ENCODE peak calls at places on chromosomes 4 and X, in eight cellular contexts. I is PC-3, U is ovary, P is suprapubic skin, V is neural progenitor cell, E is bronchial epithelial cell, G is AG04450, S is fibroblast of pulmonary artery. Q is an unnamed sample.

GRCh38 chrX:13836575-13836974 is 19.7 kb upstream of the GPM6B start:
- DNase-seq in I (no peak), U (no peak), P (no peak), V (no peak), E (no peak), G (no peak), S (no peak), Q (no peak)

GRCh38 chr4:28225005-28225404 is 1364.4 kb downstream of the STIM2 start:
- DNase-seq in I (peak), U (no peak), P (no peak), V (peak), E (peak), G (no peak), S (peak), Q (peak)

GRCh38 chrX:56800801-56801200 is 71.8 kb downstream of the NBDY start:
- DNase-seq in I (no peak), U (no peak), P (no peak), V (no peak), E (no peak), G (no peak), S (peak), Q (peak)

GRCh38 chr4:40976343-40976742 is 226.6 kb downstream of the NSUN7 start:
- DNase-seq in I (peak), U (peak), P (no peak), V (peak), E (peak), G (peak), S (peak), Q (peak)

GRCh38 chrX:111100191-111100590 is 4.2 kb downstream of the PAK3 start:
- DNase-seq in I (peak), U (peak), P (no peak), V (peak), E (peak), G (no peak), S (peak), Q (peak)

GRCh38 chr4:80678413-80678812 is 342.9 kb downstream of the CFAP299 start:
- DNase-seq in I (no peak), U (no peak), P (no peak), V (no peak), E (peak), G (no peak), S (no peak), Q (no peak)

GRCh38 chr4:168803727-168804126 is 206.3 kb downstream of the CBR4 start:
- DNase-seq in I (no peak), U (no peak), P (no peak), V (peak), E (peak), G (peak), S (peak), Q (no peak)

GRCh38 chr4:8844976-8845690 is 26.5 kb downstream of the HMX1 start:
- DNase-seq in I (no peak), U (no peak), P (peak), V (no peak), E (no peak), G (no peak), S (no peak), Q (no peak)

GRCh38 chrX:25020391-25021131 is 4.8 kb upstream of the ARX start:
- DNase-seq in I (no peak), U (peak), P (no peak), V (peak), E (no peak), G (no peak), S (no peak), Q (peak)

GRCh38 chr4:123386608-123387007 is 10.0 kb upstream of the SPRY1 start:
- DNase-seq in I (no peak), U (no peak), P (no peak), V (no peak), E (peak), G (no peak), S (peak), Q (no peak)

GRCh38 chr4:103076777-103077347 is 301 bp upstream of the SLC9B2 start:
- DNase-seq in I (no peak), U (no peak), P (no peak), V (peak), E (no peak), G (no peak), S (no peak), Q (no peak)

GRCh38 chr4:157728215-157728614 is 444.6 kb downstream of the GASK1B start:
- DNase-seq in I (no peak), U (no peak), P (no peak), V (no peak), E (no peak), G (no peak), S (no peak), Q (no peak)

GRCh38 chrX:140274761-140275525 is 229.9 kb downstream of the SOX3 start:
- DNase-seq in I (peak), U (no peak), P (no peak), V (peak), E (peak), G (no peak), S (peak), Q (peak)

GRCh38 chrX:14922437-14922836 is 49.2 kb downstream of the MOSPD2 start:
- DNase-seq in I (peak), U (no peak), P (no peak), V (no peak), E (peak), G (peak), S (peak), Q (no peak)

GRCh38 chr4:69156913-69157312 is 57.6 kb downstream of the UGT2B11 start:
- DNase-seq in I (peak), U (no peak), P (no peak), V (peak), E (peak), G (no peak), S (peak), Q (peak)

GRCh38 chrX:40167240-40168182 is 69.8 kb upstream of the BCOR start:
- DNase-seq in I (no peak), U (peak), P (no peak), V (peak), E (no peak), G (no peak), S (no peak), Q (no peak)

GRCh38 chr4:113452868-113453620 is 308.5 kb downstream of the CAMK2D start:
- DNase-seq in I (peak), U (no peak), P (no peak), V (peak), E (peak), G (no peak), S (peak), Q (peak)

GRCh38 chr4:154416183-154416543 is 75.4 kb downstream of the DCHS2 start:
- DNase-seq in I (no peak), U (peak), P (no peak), V (peak), E (no peak), G (no peak), S (no peak), Q (peak)

GRCh38 chr4:41963105-41963504 is 18.5 kb upstream of the DCAF4L1 start:
- DNase-seq in I (peak), U (no peak), P (no peak), V (peak), E (peak), G (no peak), S (peak), Q (peak)

GRCh38 chr4:39936565-39937418 is 40.9 kb downstream of the PDS5A start:
- DNase-seq in I (no peak), U (no peak), P (no peak), V (peak), E (peak), G (no peak), S (no peak), Q (peak)

GRCh38 chr4:154082760-154083530 is 294.1 kb upstream of the SFRP2 start:
- DNase-seq in I (peak), U (no peak), P (no peak), V (peak), E (peak), G (no peak), S (no peak), Q (peak)

GRCh38 chrX:9317174-9317573 is 147.7 kb upstream of the TBL1X start:
- DNase-seq in I (no peak), U (no peak), P (no peak), V (peak), E (no peak), G (no peak), S (no peak), Q (no peak)

GRCh38 chr4:48830706-48831531 is at the start of gene OCIAD1:
- DNase-seq in I (peak), U (peak), P (peak), V (peak), E (peak), G (peak), S (peak), Q (peak)

GRCh38 chr4:178738026-178738425 is 1295.8 kb upstream of the AGA start:
- DNase-seq in I (peak), U (no peak), P (no peak), V (no peak), E (no peak), G (no peak), S (no peak), Q (no peak)

GRCh38 chr4:105657117-105657765 is 51.2 kb downstream of the INTS12 start:
- DNase-seq in I (peak), U (no peak), P (no peak), V (no peak), E (peak), G (no peak), S (peak), Q (no peak)

GRCh38 chr4:168893807-168894206 is 116.2 kb downstream of the CBR4 start:
- DNase-seq in I (no peak), U (no peak), P (no peak), V (no peak), E (no peak), G (no peak), S (no peak), Q (no peak)

GRCh38 chr4:174554329-174554728 is 32.0 kb upstream of the HPGD start:
- DNase-seq in I (peak), U (no peak), P (no peak), V (no peak), E (no peak), G (no peak), S (no peak), Q (no peak)

GRCh38 chr4:145452447-145453162 is 29.0 kb upstream of the SMAD1 start:
- DNase-seq in I (peak), U (no peak), P (no peak), V (no peak), E (peak), G (no peak), S (no peak), Q (no peak)

DNA sequence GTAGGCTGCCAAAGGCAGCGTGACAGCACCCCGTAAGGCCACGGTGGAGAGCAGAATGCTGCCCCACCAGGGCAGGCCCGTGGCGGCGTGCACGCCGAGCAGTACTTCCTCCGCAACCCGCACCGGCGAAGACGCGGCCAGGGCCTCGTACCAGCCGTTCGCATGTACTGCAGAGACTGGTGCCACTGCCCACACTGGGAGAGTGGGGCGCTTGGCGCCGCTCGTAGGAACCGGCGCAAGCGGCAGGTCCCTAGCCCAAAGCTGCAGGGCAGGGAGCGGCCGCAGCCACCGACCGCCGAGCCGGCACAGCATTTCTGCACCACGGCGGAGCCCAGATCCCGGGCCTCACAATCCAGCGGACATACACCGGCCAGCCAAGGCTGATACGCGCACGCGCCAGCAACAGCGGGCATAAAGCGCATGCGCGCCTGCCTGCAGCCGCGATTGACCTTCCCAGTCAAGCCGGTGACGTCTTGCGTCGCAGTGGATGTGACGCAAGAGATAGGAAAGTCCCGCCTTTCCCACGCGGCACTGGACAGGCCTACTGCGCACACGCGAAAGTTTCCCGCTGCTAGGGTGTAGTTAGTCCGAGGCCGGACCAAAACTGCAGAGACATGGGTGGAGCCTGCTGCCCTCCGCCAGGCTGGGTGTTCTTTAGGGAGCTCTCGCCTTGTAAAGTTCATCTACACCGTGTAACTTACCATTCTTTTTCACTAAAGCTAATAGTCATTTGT is at the start of gene COX18:
- DNase-seq in I (peak), U (peak), P (peak), V (peak), E (peak), G (peak), S (peak), Q (peak)
- TF ChIP-seq CTCF in I (no peak), U (no peak), P (no peak), V (peak), E (no peak), G (no peak), S (no peak), Q (no peak)

GRCh38 chr4:46270986-46271596 is 118.8 kb downstream of the GABRA2 start:
- DNase-seq in I (peak), U (no peak), P (no peak), V (peak), E (peak), G (no peak), S (peak), Q (peak)
- TF ChIP-seq CTCF in I (peak), U (no peak), P (no peak), V (peak), E (peak), G (peak), S (peak), Q (peak)

GRCh38 chrX:723781-724180 is 93.2 kb downstream of the SHOX start:
- DNase-seq in I (no peak), U (no peak), P (no peak), V (no peak), E (no peak), G (no peak), S (peak), Q (no peak)

GRCh38 chrX:729583-730409 is 99.2 kb downstream of the SHOX start:
- DNase-seq in I (no peak), U (no peak), P (peak), V (no peak), E (no peak), G (no peak), S (no peak), Q (no peak)

GRCh38 chrX:724256-724655 is 93.7 kb downstream of the SHOX start:
- DNase-seq in I (no peak), U (no peak), P (peak), V (no peak), E (no peak), G (no peak), S (peak), Q (peak)

DNA sequence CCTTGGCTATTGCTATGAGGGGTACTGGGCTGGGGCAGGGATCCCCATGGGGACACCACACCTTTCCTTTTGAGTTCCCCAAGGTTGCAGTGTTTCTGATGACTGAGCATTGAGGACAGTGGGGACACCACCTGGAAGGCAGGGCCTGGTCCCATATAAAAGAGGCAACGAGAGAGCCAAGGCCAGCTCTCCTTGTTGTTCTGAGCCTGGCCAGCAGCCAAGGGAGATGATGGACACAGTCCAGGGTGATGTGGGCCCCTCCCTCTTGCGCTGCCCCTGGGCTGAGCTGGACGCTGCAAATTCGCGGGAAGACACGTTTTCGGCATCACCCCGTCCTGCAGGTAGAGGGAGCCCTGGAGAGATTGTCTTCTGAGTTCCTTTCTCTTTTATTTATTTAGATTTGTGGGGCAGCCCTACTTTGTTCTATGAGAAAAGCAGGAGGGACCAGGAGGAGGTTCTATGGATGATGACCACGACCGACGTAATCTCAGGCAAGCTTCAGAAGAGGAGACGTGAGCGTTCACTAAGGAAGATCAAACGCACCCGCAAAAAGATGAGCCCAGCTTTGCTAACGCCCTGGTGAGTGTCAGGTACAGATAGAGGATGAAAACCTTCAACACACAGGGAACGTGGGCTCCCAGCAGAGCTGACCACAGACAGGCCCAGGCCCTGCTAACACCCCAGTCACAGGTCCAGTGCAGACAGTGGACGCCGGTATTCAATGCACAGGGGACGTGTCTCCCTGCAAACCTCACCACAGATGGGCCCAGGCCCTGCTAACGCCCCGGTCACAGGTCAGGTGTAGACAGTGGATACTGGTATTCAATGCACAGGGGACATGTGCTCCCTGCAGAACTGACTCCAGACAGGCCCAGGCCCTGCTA is 97.4 kb downstream of the SHOX start:
- DNase-seq in I (peak), U (no peak), P (peak), V (peak), E (no peak), G (no peak), S (no peak), Q (no peak)
- TF ChIP-seq CTCF in I (peak), U (no peak), P (no peak), V (peak), E (no peak), G (no peak), S (no peak), Q (no peak)

DNA sequence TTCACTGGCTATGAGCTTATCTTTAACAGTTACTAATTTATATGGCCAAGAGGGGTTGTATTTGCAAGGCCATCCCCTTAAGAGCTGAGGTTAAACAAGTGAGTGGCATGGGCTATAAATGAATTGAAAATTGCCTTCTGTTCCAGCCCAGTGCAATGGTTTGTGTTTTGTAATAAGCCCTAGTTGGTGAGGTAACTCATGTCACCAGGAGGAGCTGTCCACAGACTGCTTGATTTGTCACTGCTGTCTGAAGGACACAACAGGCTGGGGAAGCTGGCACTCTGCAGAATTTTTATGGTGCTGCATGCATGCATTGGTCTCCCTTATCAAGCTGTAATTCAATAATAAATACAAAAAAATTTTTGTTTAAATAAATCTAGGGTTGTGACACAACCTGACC is 223.8 kb downstream of the IL1RAPL2 start:
- DNase-seq in I (no peak), U (no peak), P (no peak), V (no peak), E (no peak), G (no peak), S (no peak), Q (no peak)
- TF ChIP-seq CTCF in I (no peak), U (no peak), P (no peak), V (no peak), E (no peak), G (no peak), S (no peak), Q (no peak)

GRCh38 chr4:37666625-37667071 is 19.5 kb downstream of the RELL1 start:
- DNase-seq in I (peak), U (no peak), P (no peak), V (no peak), E (peak), G (peak), S (peak), Q (no peak)
- TF ChIP-seq CTCF in I (peak), U (no peak), P (no peak), V (no peak), E (peak), G (no peak), S (peak), Q (no peak)

GRCh38 chr4:141849778-141850177 is 213.4 kb downstream of the IL15 start:
- DNase-seq in I (no peak), U (no peak), P (no peak), V (no peak), E (no peak), G (no peak), S (peak), Q (no peak)
- TF ChIP-seq CTCF in I (no peak), U (no peak), P (no peak), V (no peak), E (no peak), G (no peak), S (no peak), Q (no peak)